ENCODE peak calls at places on chromosomes 3 and 15, in five cellular contexts. V is heart left ventricle, K is left ventricle myocardium inferior, I is psoas muscle, E is RWPE2. J is an unnamed sample.

GRCh38 chr15:85302271-85302670 is 78.1 kb upstream of the AKAP13 start:
- DNase-seq in I (no peak), K (no peak), V (no peak), E (no peak), J (no peak)

GRCh38 chr3:55486857-55487375 is at the start of gene WNT5A:
- DNase-seq in K (peak; percentile 53), I (peak; percentile 72), V (no peak), E (peak; percentile 63), J (peak; percentile 67)

GRCh38 chr15:77143606-77144005 is 72.7 kb upstream of the TSPAN3 start:
- DNase-seq in V (no peak), K (no peak), E (no peak), I (no peak), J (no peak)

GRCh38 chr3:113219605-113220300 is 8.4 kb downstream of the BOC start:
- DNase-seq in K (no peak), E (no peak), I (no peak), V (no peak), J (no peak)

GRCh38 chr3:12986986-12987385 is 86.2 kb downstream of the IQSEC1 start:
- DNase-seq in E (no peak), I (peak; percentile 60), K (peak; percentile 47), V (no peak), J (no peak)

GRCh38 chr3:124620600-124621063 is 109.6 kb upstream of the UMPS start:
- DNase-seq in E (no peak), V (no peak), I (no peak), K (no peak), J (no peak)

GRCh38 chr3:141243295-141243707 is 11.7 kb downstream of the PXYLP1 start:
- DNase-seq in E (no peak), K (no peak), I (no peak), V (no peak), J (no peak)

GRCh38 chr3:123626881-123627280 is 42.0 kb upstream of the HACD2 start:
- DNase-seq in V (no peak), I (no peak), E (no peak), K (no peak), J (no peak)

GRCh38 chr15:42804739-42805138 is 67.8 kb upstream of the CDAN1 start:
- DNase-seq in K (no peak), V (no peak), I (no peak), E (no peak), J (no peak)

GRCh38 chr3:126105691-126106187 is 21.8 kb upstream of the SLC41A3 start:
- DNase-seq in I (peak; percentile 53), K (no peak), E (peak; percentile 51), V (peak; percentile 61), J (no peak)

GRCh38 chr3:11705049-11705448 is 61.3 kb upstream of the VGLL4 start:
- DNase-seq in V (no peak), I (no peak), E (no peak), K (no peak), J (no peak)

GRCh38 chr3:98561727-98562521 is 30.1 kb downstream of the GPR15 start:
- DNase-seq in E (no peak), K (no peak), I (no peak), V (no peak), J (no peak)

GRCh38 chr3:184808021-184808420 is 3.9 kb upstream of the VPS8 start:
- DNase-seq in V (no peak), K (no peak), I (no peak), E (no peak), J (no peak)

GRCh38 chr15:90869601-90870353 is 1.4 kb downstream of the FURIN start:
- DNase-seq in I (peak; percentile 84), E (peak; percentile 93), K (peak; percentile 83), V (peak; percentile 89), J (peak; percentile 88)

GRCh38 chr3:101571028-101571895 is 2.7 kb upstream of the PCNP start:
- DNase-seq in K (no peak), E (no peak), V (no peak), I (no peak), J (no peak)

GRCh38 chr15:39127925-39128617 is 452.8 kb upstream of the THBS1 start:
- DNase-seq in E (peak; percentile 78), I (no peak), K (no peak), V (no peak), J (no peak)

GRCh38 chr3:21942328-21942727 is 191.3 kb upstream of the ZNF385D start:
- DNase-seq in E (no peak), V (no peak), I (peak; percentile 53), K (no peak), J (no peak)

GRCh38 chr15:31145271-31145911 is 43.9 kb upstream of the TRPM1 start:
- DNase-seq in I (no peak), V (no peak), E (no peak), K (no peak), J (no peak)

GRCh38 chr15:91099616-91100560 is at the start of gene SV2B:
- DNase-seq in K (peak; percentile 27), I (no peak), E (peak; percentile 73), V (peak; percentile 64), J (no peak)

GRCh38 chr15:42016971-42017370 is 3.9 kb downstream of the PLA2G4E start:
- DNase-seq in V (no peak), E (peak; percentile 49), I (peak; percentile 25), K (no peak), J (no peak)

GRCh38 chr3:123333401-123333800 is 115.5 kb downstream of the ADCY5 start:
- DNase-seq in V (peak; percentile 38), K (peak; percentile 14), I (no peak), E (peak; percentile 18), J (peak; percentile 20)

GRCh38 chr15:80893777-80894176 is 95.8 kb downstream of the MESD start:
- DNase-seq in K (peak; percentile 34), V (peak; percentile 68), E (no peak), I (peak; percentile 55), J (no peak)

GRCh38 chr3:31562525-31562924 is 29.8 kb downstream of the STT3B start:
- DNase-seq in V (no peak), E (peak; percentile 45), I (peak; percentile 33), K (peak; percentile 12), J (peak; percentile 53)

GRCh38 chr3:89278305-89278704 is 170.9 kb downstream of the EPHA3 start:
- DNase-seq in K (no peak), V (no peak), E (no peak), I (no peak), J (no peak)

GRCh38 chr3:3127432-3128010 is 781 bp downstream of the TRNT1 start:
- DNase-seq in I (no peak), K (no peak), V (no peak), E (no peak), J (no peak)

GRCh38 chr3:170387952-170388351 is 30.4 kb downstream of the SKIL start:
- DNase-seq in K (no peak), V (no peak), I (no peak), E (no peak), J (no peak)

GRCh38 chr15:41928637-41929620 is 35.1 kb upstream of the SPTBN5 start:
- DNase-seq in K (peak; percentile 63), E (no peak), I (peak; percentile 75), V (no peak), J (peak; percentile 65)

GRCh38 chr3:5324780-5325179 is 137.3 kb downstream of the EDEM1 start:
- DNase-seq in K (no peak), E (no peak), V (no peak), I (no peak), J (no peak)

GRCh38 chr3:184676927-184677326 is 34.9 kb downstream of the MAGEF1 start:
- DNase-seq in I (peak; percentile 47), V (no peak), E (no peak), K (no peak), J (no peak)

GRCh38 chr15:65833501-65834220 is 35.6 kb upstream of the RAB11A start:
- DNase-seq in E (no peak), I (peak; percentile 57), V (no peak), K (no peak), J (no peak)

GRCh38 chr15:25175789-25176615 is 221.2 kb downstream of the SNRPN start:
- DNase-seq in K (peak; percentile 7), V (peak; percentile 25), E (peak; percentile 47), I (peak; percentile 28), J (peak; percentile 24)

GRCh38 chr3:9135930-9136525 is 113.4 kb downstream of the SRGAP3 start:
- DNase-seq in I (peak; percentile 63), E (no peak), K (peak; percentile 25), V (no peak), J (no peak)

GRCh38 chr3:140456974-140457373 is 220.9 kb upstream of the TRIM42 start:
- DNase-seq in E (no peak), V (no peak), I (no peak), K (no peak), J (no peak)

GRCh38 chr3:5197470-5198312 is 10.2 kb downstream of the EDEM1 start:
- DNase-seq in K (no peak), V (no peak), I (no peak), E (no peak), J (no peak)

GRCh38 chr3:157905885-157906284 is 200.3 kb downstream of the SHOX2 start:
- DNase-seq in E (no peak), I (no peak), K (no peak), V (no peak), J (no peak)

GRCh38 chr3:157906627-157907026 is 199.6 kb downstream of the SHOX2 start:
- DNase-seq in E (no peak), V (no peak), K (no peak), I (no peak), J (no peak)
- TF ChIP-seq CTCF in E (no peak), V (no peak), K (no peak), I (no peak), J (no peak)

GRCh38 chr3:35194666-35195065 is 444.7 kb upstream of the ARPP21 start:
- DNase-seq in V (no peak), K (no peak), E (no peak), I (no peak), J (no peak)
- H3K9me3 ChIP-seq in V (no peaks in the 10 kb centered on the region), K (no peaks in the 10 kb centered on the region), E (no peaks in the 10 kb centered on the region), I (no peaks in the 10 kb centered on the region), J (no peaks in the 10 kb centered on the region)

GRCh38 chr15:62124176-62124952 is 40.7 kb downstream of the C2CD4B start:
- DNase-seq in K (no peak), V (no peak), E (no peak), I (no peak), J (no peak)

GRCh38 chr15:62128916-62129315 is 36.2 kb downstream of the C2CD4B start:
- DNase-seq in I (no peak), V (no peak), K (no peak), E (no peak), J (no peak)

GRCh38 chr15:62124953-62125263 is 40.2 kb downstream of the C2CD4B start:
- DNase-seq in I (no peak), K (no peak), V (no peak), E (no peak), J (no peak)

GRCh38 chr15:62126364-62126763 is 38.7 kb downstream of the C2CD4B start:
- DNase-seq in I (no peak), V (no peak), E (no peak), K (no peak), J (no peak)

GRCh38 chr15:62125763-62126162 is 39.3 kb downstream of the C2CD4B start:
- DNase-seq in E (no peak), K (no peak), I (no peak), V (no peak), J (no peak)
- TF ChIP-seq CTCF in E (peak; percentile 26), K (peak; percentile 67), I (peak; percentile 31), V (peak; percentile 62), J (peak; percentile 52)

GRCh38 chr3:196519738-196520122 is 4.6 kb upstream of the SMCO1 start:
- DNase-seq in I (no peak), E (no peak), V (no peak), K (no peak), J (no peak)
- H3K9me3 ChIP-seq in I (peaks cover 12% of the 10 kb centered on the region), E (peaks cover 13% of the 10 kb centered on the region), V (no peaks in the 10 kb centered on the region), K (peaks cover 42% of the 10 kb centered on the region), J (peaks cover 35% of the 10 kb centered on the region)